ENCODE peak calls at places on chromosomes 13 and 19, in nine cellular contexts. One of them, this sample, is unnamed.

GRCh38 chr13:97573011-97573410 is 139.0 kb downstream of the RAP2A start:
- DNase-seq in NCI-H1092: no peak
- DNase-seq in ACHN: no peak
- DNase-seq in tibial artery: no peak
- DNase-seq in nucleus accumbens: no peak
- DNase-seq in heart left ventricle: no peak
- DNase-seq in adipocyte: no peak
- DNase-seq in nephron progenitor cell: no peak
- DNase-seq in fibroblast of the aortic adventitia: no peak
- DNase-seq in this sample: no peak

GRCh38 chr13:111407381-111408131 is 87.1 kb downstream of the TEX29 start:
- DNase-seq in NCI-H1092: no peak
- DNase-seq in ACHN: no peak
- DNase-seq in tibial artery: no peak
- DNase-seq in nucleus accumbens: no peak
- DNase-seq in heart left ventricle: no peak
- DNase-seq in adipocyte: no peak
- DNase-seq in nephron progenitor cell: no peak
- DNase-seq in fibroblast of the aortic adventitia: no peak
- DNase-seq in this sample: no peak

GRCh38 chr19:3324405-3324856 is 42.0 kb upstream of the NFIC start:
- DNase-seq in NCI-H1092: no peak
- DNase-seq in ACHN: peak
- DNase-seq in tibial artery: peak
- DNase-seq in nucleus accumbens: no peak
- DNase-seq in heart left ventricle: peak
- DNase-seq in adipocyte: peak
- DNase-seq in nephron progenitor cell: peak
- DNase-seq in fibroblast of the aortic adventitia: peak
- DNase-seq in this sample: peak

GRCh38 chr19:1125601-1126533 is 22.1 kb downstream of the GPX4 start:
- DNase-seq in NCI-H1092: no peak
- DNase-seq in ACHN: no peak
- DNase-seq in tibial artery: peak
- DNase-seq in nucleus accumbens: no peak
- DNase-seq in heart left ventricle: no peak
- DNase-seq in adipocyte: peak
- DNase-seq in nephron progenitor cell: no peak
- DNase-seq in fibroblast of the aortic adventitia: peak
- DNase-seq in this sample: no peak

GRCh38 chr13:82147526-82147925 is 1734.7 kb downstream of the SLITRK1 start:
- DNase-seq in NCI-H1092: no peak
- DNase-seq in ACHN: no peak
- DNase-seq in tibial artery: no peak
- DNase-seq in nucleus accumbens: no peak
- DNase-seq in heart left ventricle: no peak
- DNase-seq in adipocyte: peak
- DNase-seq in nephron progenitor cell: no peak
- DNase-seq in fibroblast of the aortic adventitia: no peak
- DNase-seq in this sample: no peak

GRCh38 chr13:32955881-32956594 is 60.2 kb upstream of the KL start:
- DNase-seq in NCI-H1092: no peak
- DNase-seq in ACHN: peak
- DNase-seq in tibial artery: no peak
- DNase-seq in nucleus accumbens: no peak
- DNase-seq in heart left ventricle: no peak
- DNase-seq in adipocyte: no peak
- DNase-seq in nephron progenitor cell: no peak
- DNase-seq in fibroblast of the aortic adventitia: no peak
- DNase-seq in this sample: no peak

GRCh38 chr19:39398297-39398864 is 7.2 kb downstream of the MED29 start:
- DNase-seq in NCI-H1092: no peak
- DNase-seq in ACHN: peak
- DNase-seq in tibial artery: peak
- DNase-seq in nucleus accumbens: no peak
- DNase-seq in heart left ventricle: peak
- DNase-seq in adipocyte: peak
- DNase-seq in nephron progenitor cell: no peak
- DNase-seq in fibroblast of the aortic adventitia: peak
- DNase-seq in this sample: peak

GRCh38 chr13:81377926-81378325 is 1037.0 kb upstream of the SPRY2 start:
- DNase-seq in NCI-H1092: no peak
- DNase-seq in ACHN: peak
- DNase-seq in tibial artery: no peak
- DNase-seq in nucleus accumbens: no peak
- DNase-seq in heart left ventricle: no peak
- DNase-seq in adipocyte: peak
- DNase-seq in nephron progenitor cell: no peak
- DNase-seq in fibroblast of the aortic adventitia: no peak
- DNase-seq in this sample: no peak

GRCh38 chr19:46722421-46723022 is 5.6 kb upstream of the PRKD2 start:
- DNase-seq in NCI-H1092: no peak
- DNase-seq in ACHN: no peak
- DNase-seq in tibial artery: no peak
- DNase-seq in nucleus accumbens: no peak
- DNase-seq in heart left ventricle: no peak
- DNase-seq in adipocyte: no peak
- DNase-seq in nephron progenitor cell: no peak
- DNase-seq in fibroblast of the aortic adventitia: no peak
- DNase-seq in this sample: no peak

GRCh38 chr19:6219147-6219525 is 60.6 kb downstream of the MLLT1 start:
- DNase-seq in NCI-H1092: no peak
- DNase-seq in ACHN: no peak
- DNase-seq in tibial artery: no peak
- DNase-seq in nucleus accumbens: no peak
- DNase-seq in heart left ventricle: no peak
- DNase-seq in adipocyte: no peak
- DNase-seq in nephron progenitor cell: no peak
- DNase-seq in fibroblast of the aortic adventitia: no peak
- DNase-seq in this sample: no peak

GRCh38 chr13:110309661-110310524 is 2.8 kb downstream of the COL4A2 start:
- DNase-seq in NCI-H1092: no peak
- DNase-seq in ACHN: no peak
- DNase-seq in tibial artery: no peak
- DNase-seq in nucleus accumbens: no peak
- DNase-seq in heart left ventricle: no peak
- DNase-seq in adipocyte: no peak
- DNase-seq in nephron progenitor cell: no peak
- DNase-seq in fibroblast of the aortic adventitia: no peak
- DNase-seq in this sample: no peak

GRCh38 chr19:55400281-55401087 is 7.1 kb downstream of the UBE2S start:
- DNase-seq in NCI-H1092: no peak
- DNase-seq in ACHN: no peak
- DNase-seq in tibial artery: no peak
- DNase-seq in nucleus accumbens: no peak
- DNase-seq in heart left ventricle: no peak
- DNase-seq in adipocyte: no peak
- DNase-seq in nephron progenitor cell: no peak
- DNase-seq in fibroblast of the aortic adventitia: no peak
- DNase-seq in this sample: no peak

GRCh38 chr19:4278926-4279529 is at the start of gene SHD:
- DNase-seq in NCI-H1092: peak
- DNase-seq in ACHN: no peak
- DNase-seq in tibial artery: no peak
- DNase-seq in nucleus accumbens: no peak
- DNase-seq in heart left ventricle: no peak
- DNase-seq in adipocyte: peak
- DNase-seq in nephron progenitor cell: peak
- DNase-seq in fibroblast of the aortic adventitia: no peak
- DNase-seq in this sample: no peak

GRCh38 chr19:5108123-5108613 is 139.3 kb downstream of the KDM4B start:
- DNase-seq in NCI-H1092: no peak
- DNase-seq in ACHN: no peak
- DNase-seq in tibial artery: no peak
- DNase-seq in nucleus accumbens: no peak
- DNase-seq in heart left ventricle: no peak
- DNase-seq in adipocyte: no peak
- DNase-seq in nephron progenitor cell: no peak
- DNase-seq in fibroblast of the aortic adventitia: no peak
- DNase-seq in this sample: no peak

GRCh38 chr13:53631511-53631910 is 602.9 kb downstream of the OLFM4 start:
- DNase-seq in NCI-H1092: no peak
- DNase-seq in ACHN: no peak
- DNase-seq in tibial artery: no peak
- DNase-seq in nucleus accumbens: no peak
- DNase-seq in heart left ventricle: no peak
- DNase-seq in adipocyte: no peak
- DNase-seq in nephron progenitor cell: no peak
- DNase-seq in fibroblast of the aortic adventitia: no peak
- DNase-seq in this sample: no peak

GRCh38 chr13:35720690-35721554 is 244.4 kb upstream of the MAB21L1 start:
- DNase-seq in NCI-H1092: peak
- DNase-seq in ACHN: peak
- DNase-seq in tibial artery: no peak
- DNase-seq in nucleus accumbens: peak
- DNase-seq in heart left ventricle: peak
- DNase-seq in adipocyte: peak
- DNase-seq in nephron progenitor cell: peak
- DNase-seq in fibroblast of the aortic adventitia: peak
- DNase-seq in this sample: peak

GRCh38 chr13:49304763-49305695 is 57.3 kb downstream of the CDADC1 start:
- DNase-seq in NCI-H1092: no peak
- DNase-seq in ACHN: no peak
- DNase-seq in tibial artery: no peak
- DNase-seq in nucleus accumbens: no peak
- DNase-seq in heart left ventricle: no peak
- DNase-seq in adipocyte: no peak
- DNase-seq in nephron progenitor cell: no peak
- DNase-seq in fibroblast of the aortic adventitia: no peak
- DNase-seq in this sample: no peak

GRCh38 chr13:24822640-24823039 is 58.7 kb downstream of the RNF17 start:
- DNase-seq in NCI-H1092: no peak
- DNase-seq in ACHN: no peak
- DNase-seq in tibial artery: no peak
- DNase-seq in nucleus accumbens: no peak
- DNase-seq in heart left ventricle: no peak
- DNase-seq in adipocyte: no peak
- DNase-seq in nephron progenitor cell: no peak
- DNase-seq in fibroblast of the aortic adventitia: no peak
- DNase-seq in this sample: no peak

GRCh38 chr19:17293605-17294004 is 9.6 kb downstream of the ABHD8 start:
- DNase-seq in NCI-H1092: no peak
- DNase-seq in ACHN: no peak
- DNase-seq in tibial artery: no peak
- DNase-seq in nucleus accumbens: no peak
- DNase-seq in heart left ventricle: no peak
- DNase-seq in adipocyte: no peak
- DNase-seq in nephron progenitor cell: no peak
- DNase-seq in fibroblast of the aortic adventitia: no peak
- DNase-seq in this sample: no peak

GRCh38 chr13:22061806-22062391 is 391.0 kb downstream of the FGF9 start:
- DNase-seq in NCI-H1092: no peak
- DNase-seq in ACHN: no peak
- DNase-seq in tibial artery: no peak
- DNase-seq in nucleus accumbens: no peak
- DNase-seq in heart left ventricle: no peak
- DNase-seq in adipocyte: no peak
- DNase-seq in nephron progenitor cell: no peak
- DNase-seq in fibroblast of the aortic adventitia: no peak
- DNase-seq in this sample: no peak

GRCh38 chr19:6828306-6828697 is 55.8 kb downstream of the VAV1 start:
- DNase-seq in NCI-H1092: no peak
- DNase-seq in ACHN: peak
- DNase-seq in tibial artery: no peak
- DNase-seq in nucleus accumbens: no peak
- DNase-seq in heart left ventricle: no peak
- DNase-seq in adipocyte: no peak
- DNase-seq in nephron progenitor cell: no peak
- DNase-seq in fibroblast of the aortic adventitia: no peak
- DNase-seq in this sample: no peak

GRCh38 chr13:77784531-77784930 is 87.0 kb downstream of the SLAIN1 start:
- DNase-seq in NCI-H1092: no peak
- DNase-seq in ACHN: no peak
- DNase-seq in tibial artery: no peak
- DNase-seq in nucleus accumbens: no peak
- DNase-seq in heart left ventricle: no peak
- DNase-seq in adipocyte: no peak
- DNase-seq in nephron progenitor cell: no peak
- DNase-seq in fibroblast of the aortic adventitia: no peak
- DNase-seq in this sample: no peak

This sample was measured in left ventricle myocardium superior.